ENCODE peak calls at places on chromosomes 16 and 17, in six cellular contexts. I is esophagus squamous epithelium, P is fibroblast of lung, D is colonic mucosa, F is IMR-90, H is neural progenitor cell. L is an unnamed sample.

GRCh38 chr16:6957676-6958075 is 375.0 kb upstream of the RBFOX1 start:
- DNase-seq in D (no peak), F (no peak), H (peak; percentile 17), I (no peak), P (no peak), L (no peak)

GRCh38 chr17:48732688-48733629 is 4.4 kb upstream of the HOXB13 start:
- DNase-seq in F (no peak), I (no peak), P (no peak), D (peak; percentile 70), H (peak; percentile 50), L (peak; percentile 68)

GRCh38 chr17:2337152-2337810 is at the start of gene SGSM2:
- DNase-seq in F (peak; percentile 34), D (peak; percentile 60), P (peak; percentile 50), I (no peak), H (peak; percentile 77), L (peak; percentile 90)

GRCh38 chr16:35562471-35562870 is 2103.1 kb downstream of the TP53TG3F start:
- DNase-seq in D (no peak), F (no peak), H (no peak), P (no peak), I (no peak), L (no peak)

GRCh38 chr16:11278681-11279628 is 2.2 kb downstream of the PRM1 start:
- DNase-seq in F (no peak), P (no peak), D (no peak), I (no peak), H (no peak), L (no peak)

GRCh38 chr17:17900615-17901520 is 64.1 kb upstream of the SREBF1 start:
- DNase-seq in P (peak; percentile 95), D (peak; percentile 80), F (peak; percentile 94), I (no peak), H (no peak), L (peak; percentile 85)

GRCh38 chr16:57998484-57998883 is 2.0 kb downstream of the ZNF319 start:
- DNase-seq in F (no peak), H (no peak), D (peak; percentile 49), I (no peak), P (peak; percentile 49), L (peak; percentile 85)

GRCh38 chr16:75389096-75389692 is 44.1 kb downstream of the CFDP1 start:
- DNase-seq in I (no peak), P (no peak), F (peak; percentile 22), H (no peak), D (no peak), L (no peak)

GRCh38 chr16:50683689-50684374 is 2.7 kb upstream of the SNX20 start:
- DNase-seq in F (no peak), D (no peak), I (no peak), P (no peak), H (no peak), L (peak; percentile 63)

GRCh38 chr17:64158411-64158810 is 28.5 kb upstream of the ERN1 start:
- DNase-seq in H (no peak), F (no peak), I (no peak), D (no peak), P (no peak), L (no peak)

GRCh38 chr16:85037050-85037410 is 9.4 kb downstream of the KIAA0513 start:
- DNase-seq in H (no peak), D (no peak), P (peak; percentile 97), F (peak; percentile 97), I (no peak), L (no peak)

GRCh38 chr17:63247706-63248105 is 198.4 kb downstream of the CYB561 start:
- DNase-seq in H (no peak), F (no peak), D (no peak), I (no peak), P (no peak), L (no peak)

GRCh38 chr17:43341705-43342600 is 56.8 kb upstream of the ARL4D start:
- DNase-seq in H (no peak), F (peak; percentile 74), P (peak; percentile 77), D (no peak), I (no peak), L (no peak)

GRCh38 chr17:78412403-78412802 is 34.0 kb downstream of the PGS1 start:
- DNase-seq in F (peak; percentile 36), H (peak; percentile 31), I (no peak), D (no peak), P (peak; percentile 22), L (peak; percentile 60)

GRCh38 chr17:39757931-39758873 is 20.5 kb downstream of the GRB7 start:
- DNase-seq in D (no peak), H (no peak), P (peak; percentile 88), I (no peak), F (no peak), L (no peak)

GRCh38 chr17:28056276-28056620 is 13.8 kb downstream of the NLK start:
- DNase-seq in P (no peak), H (no peak), D (no peak), F (no peak), I (no peak), L (no peak)

GRCh38 chr17:28031174-28031573 is 11.3 kb upstream of the NLK start:
- DNase-seq in D (no peak), H (no peak), I (no peak), F (no peak), P (no peak), L (no peak)

DNA sequence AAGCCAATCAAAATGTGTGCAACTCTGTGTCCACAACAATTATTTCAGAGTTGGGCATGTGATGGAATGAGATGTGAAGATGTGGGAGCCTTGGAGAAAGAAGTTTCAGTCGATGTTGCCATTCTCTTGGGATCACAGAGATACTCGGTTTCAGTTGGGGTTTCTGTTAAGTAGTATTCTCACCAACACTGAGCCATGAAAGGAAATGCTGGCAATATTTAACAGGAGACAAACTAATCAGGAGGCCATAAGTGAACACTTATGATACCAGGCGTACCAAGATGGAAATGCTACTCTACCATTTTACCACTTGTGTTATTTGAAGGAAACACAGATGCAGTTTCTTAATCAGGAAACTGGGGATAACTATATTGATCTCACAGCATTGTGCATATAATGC is 53.3 kb upstream of the NUDT7 start:
- DNase-seq in I (no peak), D (no peak), P (no peak), F (no peak), H (no peak), L (no peak)
- TF ChIP-seq CTCF in I (no peak), D (no peak), P (no peak), F (no peak), H (no peak), L (no peak)

GRCh38 chr17:49793309-49793708 is 4.8 kb downstream of the KAT7 start:
- DNase-seq in H (no peak), I (no peak), D (no peak), F (no peak), P (no peak), L (no peak)

GRCh38 chr17:49798738-49799137 is 10.3 kb downstream of the KAT7 start:
- DNase-seq in I (no peak), H (no peak), D (no peak), P (no peak), F (no peak), L (no peak)

GRCh38 chr17:49798182-49798581 is 9.7 kb downstream of the KAT7 start:
- DNase-seq in H (no peak), D (no peak), P (no peak), I (no peak), F (peak; percentile 71), L (no peak)

GRCh38 chr17:49795372-49795771 is 6.9 kb downstream of the KAT7 start:
- DNase-seq in D (no peak), P (no peak), F (no peak), I (no peak), H (no peak), L (no peak)
- H3K36me3 ChIP-seq in D (peaks cover 14% of the 10 kb centered on the region), P (peaks cover 9% of the 10 kb centered on the region), F (peaks cover 41% of the 10 kb centered on the region), I (peaks cover 92% of the 10 kb centered on the region), H (peaks cover 11% of the 10 kb centered on the region), L (no peaks in the 10 kb centered on the region)

GRCh38 chr16:21599994-21600773 is 807 bp downstream of the METTL9 start:
- DNase-seq in I (no peak), F (peak; percentile 46), H (peak; percentile 82), P (peak; percentile 50), D (peak; percentile 35), L (peak; percentile 87)
- TF ChIP-seq CTCF in I (no peak), F (no peak), H (no peak), P (no peak), D (no peak), L (no peak)

GRCh38 chr16:55571-56136 is 2.0 kb downstream of the SNRNP25 start:
- DNase-seq in I (no peak), H (no peak), P (no peak), D (no peak), F (no peak), L (no peak)

GRCh38 chr16:59440-60059 is 5.9 kb downstream of the SNRNP25 start:
- DNase-seq in F (no peak), D (no peak), H (no peak), P (no peak), I (no peak), L (peak; percentile 50)

GRCh38 chr16:56231-56927 is 2.8 kb downstream of the SNRNP25 start:
- DNase-seq in D (no peak), F (no peak), H (no peak), I (no peak), P (no peak), L (no peak)

GRCh38 chr16:58491-59439 is 5.1 kb downstream of the SNRNP25 start:
- DNase-seq in P (no peak), D (no peak), H (no peak), F (no peak), I (no peak), L (no peak)

DNA sequence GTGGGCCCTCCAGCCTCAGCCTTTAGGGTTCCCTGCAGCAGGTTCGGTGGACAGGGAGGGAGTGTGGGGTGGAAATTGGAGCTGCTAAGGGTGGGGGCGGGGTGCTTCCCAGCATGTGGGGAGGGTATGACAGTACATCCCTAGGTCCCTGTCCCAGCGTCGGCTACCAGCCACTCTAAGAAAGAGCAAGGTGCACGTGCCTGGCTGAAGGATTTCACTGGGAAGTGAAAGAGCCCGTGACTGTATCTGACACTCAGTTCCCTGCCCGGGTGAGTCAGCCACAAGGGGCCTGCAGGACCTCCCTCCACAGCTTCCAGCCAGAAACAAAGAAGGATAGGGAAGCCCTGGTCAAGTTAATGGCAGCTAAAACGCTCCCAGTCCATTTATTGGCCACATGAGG is 4.1 kb downstream of the SNRNP25 start:
- DNase-seq in P (no peak), H (no peak), D (no peak), I (no peak), F (peak; percentile 56), L (no peak)
- H3K36me3 ChIP-seq in P (peaks cover 54% of the 10 kb centered on the region), H (no peaks in the 10 kb centered on the region), D (no peaks in the 10 kb centered on the region), I (peaks cover 77% of the 10 kb centered on the region), F (peaks cover 75% of the 10 kb centered on the region), L (peaks cover 74% of the 10 kb centered on the region)

GRCh38 chr17:74052993-74053744 is 150.3 kb upstream of the RPL38 start:
- DNase-seq in D (no peak), P (no peak), H (no peak), F (no peak), I (no peak), L (no peak)
- TF ChIP-seq CTCF in D (no peak), P (no peak), H (no peak), F (no peak), I (no peak), L (no peak)

L was measured in left lung.